ENCODE peak calls at places on chromosomes 4 and X, in ten cellular contexts. One of them, this sample, is unnamed.

GRCh38 chr4:85968945-85969830 is 390.7 kb downstream of the MAPK10 start:
- DNase-seq in spleen: no peak
- DNase-seq in heart left ventricle: no peak
- DNase-seq in mammary epithelial cell: peak; percentile 36
- DNase-seq in AG04450: peak; percentile 15
- DNase-seq in GM12878: no peak
- DNase-seq in H1: no peak
- DNase-seq in stomach: no peak
- DNase-seq in uterus: no peak
- DNase-seq in cardiac muscle cell: peak; percentile 57
- DNase-seq in this sample: no peak

GRCh38 chrX:129939986-129940385 is 34.0 kb downstream of the UTP14A start:
- DNase-seq in H1: no peak
- DNase-seq in uterus: no peak
- DNase-seq in stomach: no peak
- DNase-seq in heart left ventricle: peak; percentile 30
- DNase-seq in spleen: no peak
- DNase-seq in AG04450: no peak
- DNase-seq in mammary epithelial cell: no peak
- DNase-seq in cardiac muscle cell: no peak
- DNase-seq in GM12878: no peak
- DNase-seq in this sample: no peak

GRCh38 chr4:41725254-41725653 is 23.3 kb downstream of the PHOX2B start:
- DNase-seq in mammary epithelial cell: no peak
- DNase-seq in stomach: no peak
- DNase-seq in uterus: no peak
- DNase-seq in cardiac muscle cell: no peak
- DNase-seq in AG04450: no peak
- DNase-seq in GM12878: no peak
- DNase-seq in spleen: no peak
- DNase-seq in H1: peak; percentile 69
- DNase-seq in heart left ventricle: no peak
- DNase-seq in this sample: no peak

GRCh38 chrX:13086076-13086475 is 41.7 kb upstream of the FAM9C start:
- DNase-seq in AG04450: no peak
- DNase-seq in stomach: no peak
- DNase-seq in GM12878: no peak
- DNase-seq in uterus: no peak
- DNase-seq in cardiac muscle cell: no peak
- DNase-seq in heart left ventricle: no peak
- DNase-seq in H1: no peak
- DNase-seq in mammary epithelial cell: no peak
- DNase-seq in spleen: no peak
- DNase-seq in this sample: no peak

GRCh38 chr4:108900018-108900417 is 137.2 kb upstream of the ETNPPL start:
- DNase-seq in stomach: no peak
- DNase-seq in GM12878: no peak
- DNase-seq in spleen: no peak
- DNase-seq in mammary epithelial cell: no peak
- DNase-seq in AG04450: no peak
- DNase-seq in H1: no peak
- DNase-seq in uterus: no peak
- DNase-seq in cardiac muscle cell: peak; percentile 66
- DNase-seq in heart left ventricle: no peak
- DNase-seq in this sample: no peak

GRCh38 chrX:7574325-7574724 is 268.6 kb upstream of the VCX start:
- DNase-seq in uterus: no peak
- DNase-seq in mammary epithelial cell: peak; percentile 64
- DNase-seq in spleen: no peak
- DNase-seq in stomach: no peak
- DNase-seq in cardiac muscle cell: peak; percentile 80
- DNase-seq in heart left ventricle: no peak
- DNase-seq in H1: no peak
- DNase-seq in GM12878: no peak
- DNase-seq in AG04450: no peak
- DNase-seq in this sample: no peak

GRCh38 chr4:5812506-5813229 is 80.2 kb downstream of the CRMP1 start:
- DNase-seq in spleen: peak; percentile 54
- DNase-seq in stomach: no peak
- DNase-seq in mammary epithelial cell: peak; percentile 55
- DNase-seq in H1: no peak
- DNase-seq in uterus: no peak
- DNase-seq in GM12878: no peak
- DNase-seq in cardiac muscle cell: peak; percentile 75
- DNase-seq in AG04450: peak; percentile 42
- DNase-seq in heart left ventricle: peak; percentile 32
- DNase-seq in this sample: no peak

GRCh38 chrX:136147320-136147901 is at the start of gene FHL1:
- DNase-seq in AG04450: no peak
- DNase-seq in GM12878: no peak
- DNase-seq in heart left ventricle: peak; percentile 77
- DNase-seq in uterus: peak; percentile 76
- DNase-seq in spleen: peak; percentile 86
- DNase-seq in cardiac muscle cell: peak; percentile 62
- DNase-seq in mammary epithelial cell: no peak
- DNase-seq in H1: peak; percentile 50
- DNase-seq in stomach: peak; percentile 57
- DNase-seq in this sample: peak; percentile 84

GRCh38 chr4:188930822-188931221 is 791.6 kb downstream of the TRIML1 start:
- DNase-seq in heart left ventricle: no peak
- DNase-seq in GM12878: no peak
- DNase-seq in uterus: no peak
- DNase-seq in mammary epithelial cell: no peak
- DNase-seq in cardiac muscle cell: no peak
- DNase-seq in AG04450: no peak
- DNase-seq in stomach: no peak
- DNase-seq in H1: peak; percentile 69
- DNase-seq in spleen: no peak
- DNase-seq in this sample: no peak

DNA sequence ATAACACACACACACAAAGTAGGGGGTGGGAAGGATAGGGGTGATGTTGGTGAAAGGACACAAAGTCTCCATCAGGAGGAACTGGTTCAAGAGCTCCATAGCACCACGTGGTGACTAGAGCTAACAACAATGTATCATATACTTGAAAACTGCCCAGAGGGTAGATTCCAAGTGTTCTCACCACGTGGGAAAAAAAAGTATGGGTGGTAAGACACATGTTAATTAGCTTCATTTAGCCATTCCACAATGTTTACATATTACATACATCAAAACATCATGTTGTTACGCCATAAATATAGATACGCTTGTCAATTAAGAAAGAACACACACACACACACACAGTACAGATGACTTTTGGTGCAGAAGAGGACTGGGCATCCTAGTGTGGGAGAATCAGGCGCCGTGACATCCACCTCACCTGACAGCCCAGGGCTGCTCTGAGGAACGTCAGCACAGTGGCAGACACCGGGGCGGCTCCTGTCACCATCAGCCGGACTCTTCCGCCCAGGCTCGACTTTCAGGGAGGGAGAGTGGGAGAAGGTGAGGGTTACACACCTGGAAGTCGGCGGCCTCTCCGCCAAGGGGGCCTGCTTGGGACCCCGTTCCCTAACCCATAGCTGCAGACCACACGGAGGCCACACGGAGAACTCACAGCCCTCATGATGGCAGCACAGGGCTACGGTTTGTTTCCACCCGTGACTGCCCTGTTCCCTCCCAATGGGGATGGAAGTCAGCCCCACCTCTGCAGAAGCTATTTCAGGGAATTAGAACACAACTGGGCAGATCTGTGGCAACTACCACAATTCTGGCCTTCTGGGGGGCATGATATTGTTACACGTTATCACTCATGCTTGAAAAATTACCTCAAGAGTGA is 31.8 kb upstream of the CENPU start:
- DNase-seq in spleen: no peak
- DNase-seq in mammary epithelial cell: no peak
- DNase-seq in GM12878: no peak
- DNase-seq in cardiac muscle cell: no peak
- DNase-seq in stomach: no peak
- DNase-seq in H1: no peak
- DNase-seq in uterus: no peak
- DNase-seq in heart left ventricle: no peak
- DNase-seq in AG04450: no peak
- DNase-seq in this sample: no peak
- TF ChIP-seq CTCF in spleen: no peak
- TF ChIP-seq CTCF in mammary epithelial cell: no peak
- TF ChIP-seq CTCF in GM12878: no peak
- TF ChIP-seq CTCF in cardiac muscle cell: no peak
- TF ChIP-seq CTCF in stomach: no peak
- TF ChIP-seq CTCF in H1: peak; percentile 50
- TF ChIP-seq CTCF in uterus: no peak
- TF ChIP-seq CTCF in heart left ventricle: no peak
- TF ChIP-seq CTCF in AG04450: no peak
- TF ChIP-seq CTCF in this sample: no peak

DNA sequence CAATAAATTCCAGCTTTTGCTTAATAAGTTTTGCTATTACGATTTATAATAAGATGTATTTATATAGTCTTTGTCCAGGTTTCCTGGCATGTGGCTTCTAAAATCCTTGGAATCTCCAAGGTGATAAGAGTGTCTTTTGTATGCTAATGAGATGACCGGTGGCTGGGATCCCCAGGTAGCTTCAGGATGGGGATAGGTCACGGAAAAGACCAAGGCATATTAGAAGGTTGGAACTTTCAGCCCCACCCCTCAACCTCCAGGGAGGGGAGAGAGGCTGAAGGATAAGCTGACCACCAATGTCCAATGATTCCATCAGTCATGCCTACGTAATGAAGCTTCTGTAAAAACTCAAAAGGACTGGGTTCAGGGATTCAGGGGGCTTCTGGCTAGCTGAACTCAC is 41.7 kb downstream of the SMIM20 start:
- DNase-seq in mammary epithelial cell: no peak
- DNase-seq in AG04450: no peak
- DNase-seq in GM12878: no peak
- DNase-seq in heart left ventricle: no peak
- DNase-seq in H1: no peak
- DNase-seq in spleen: no peak
- DNase-seq in stomach: no peak
- DNase-seq in uterus: no peak
- DNase-seq in cardiac muscle cell: no peak
- DNase-seq in this sample: no peak
- H3K27ac ChIP-seq in mammary epithelial cell: no peak overlapping the region
- H3K27ac ChIP-seq in AG04450: no peak overlapping the region
- H3K27ac ChIP-seq in GM12878: no peak overlapping the region
- H3K27ac ChIP-seq in heart left ventricle: no peak overlapping the region
- H3K27ac ChIP-seq in H1: no peak overlapping the region
- H3K27ac ChIP-seq in spleen: no peak overlapping the region
- H3K27ac ChIP-seq in stomach: no peak overlapping the region
- H3K27ac ChIP-seq in uterus: no peak overlapping the region
- H3K27ac ChIP-seq in cardiac muscle cell: no peak overlapping the region
- H3K27ac ChIP-seq in this sample: no peak overlapping the region

DNA sequence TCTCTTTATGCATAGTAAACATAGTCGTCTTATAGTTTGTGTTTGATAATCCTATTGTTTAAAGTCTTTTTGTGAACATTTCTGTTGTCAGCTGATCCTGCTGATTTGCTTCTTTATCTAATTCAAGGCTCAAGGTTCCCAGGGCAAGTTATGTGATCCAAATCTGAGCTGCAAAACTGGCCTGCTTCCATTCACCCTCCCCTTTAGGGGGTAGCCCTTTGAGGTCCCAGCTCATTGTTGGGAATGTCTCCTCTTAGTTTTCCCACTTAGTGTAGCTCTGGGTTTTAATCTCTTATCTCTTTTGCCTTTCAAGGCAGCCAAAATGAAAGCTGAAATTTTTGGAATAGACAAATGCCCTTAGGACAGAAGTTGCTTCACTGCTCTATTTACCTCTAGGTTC is 40.2 kb upstream of the MAGED1 start:
- DNase-seq in stomach: no peak
- DNase-seq in GM12878: no peak
- DNase-seq in H1: no peak
- DNase-seq in uterus: no peak
- DNase-seq in cardiac muscle cell: no peak
- DNase-seq in mammary epithelial cell: no peak
- DNase-seq in heart left ventricle: no peak
- DNase-seq in spleen: no peak
- DNase-seq in AG04450: no peak
- DNase-seq in this sample: no peak
- H3K4me3 ChIP-seq in stomach: no peak overlapping the region
- H3K4me3 ChIP-seq in GM12878: no peak overlapping the region
- H3K4me3 ChIP-seq in H1: no peak overlapping the region
- H3K4me3 ChIP-seq in uterus: no peak overlapping the region
- H3K4me3 ChIP-seq in cardiac muscle cell: no peak overlapping the region
- H3K4me3 ChIP-seq in mammary epithelial cell: no peak overlapping the region
- H3K4me3 ChIP-seq in heart left ventricle: no peak overlapping the region
- H3K4me3 ChIP-seq in spleen: no peak overlapping the region
- H3K4me3 ChIP-seq in AG04450: no peak overlapping the region
- H3K4me3 ChIP-seq in this sample: no peak overlapping the region

GRCh38 chr4:69689530-69690111 is 36.6 kb upstream of the UGT2A1 start:
- DNase-seq in GM12878: no peak
- DNase-seq in mammary epithelial cell: peak; percentile 14
- DNase-seq in AG04450: peak; percentile 1
- DNase-seq in H1: no peak
- DNase-seq in stomach: no peak
- DNase-seq in cardiac muscle cell: peak; percentile 45
- DNase-seq in spleen: no peak
- DNase-seq in uterus: no peak
- DNase-seq in heart left ventricle: no peak
- DNase-seq in this sample: no peak
- TF ChIP-seq CTCF in GM12878: peak; percentile 39
- TF ChIP-seq CTCF in mammary epithelial cell: peak; percentile 55
- TF ChIP-seq CTCF in AG04450: peak; percentile 62
- TF ChIP-seq CTCF in H1: peak; percentile 41
- TF ChIP-seq CTCF in stomach: peak; percentile 62
- TF ChIP-seq CTCF in cardiac muscle cell: peak; percentile 47
- TF ChIP-seq CTCF in spleen: peak; percentile 32
- TF ChIP-seq CTCF in uterus: no peak
- TF ChIP-seq CTCF in heart left ventricle: peak; percentile 61
- TF ChIP-seq CTCF in this sample: no peak

GRCh38 chrX:148281920-148282319 is 218.5 kb upstream of the AFF2 start:
- DNase-seq in cardiac muscle cell: no peak
- DNase-seq in spleen: no peak
- DNase-seq in mammary epithelial cell: no peak
- DNase-seq in heart left ventricle: no peak
- DNase-seq in uterus: no peak
- DNase-seq in stomach: no peak
- DNase-seq in AG04450: no peak
- DNase-seq in H1: no peak
- DNase-seq in GM12878: no peak
- DNase-seq in this sample: no peak
- H3K27ac ChIP-seq in cardiac muscle cell: no peak overlapping the region
- H3K27ac ChIP-seq in spleen: no peak overlapping the region
- H3K27ac ChIP-seq in mammary epithelial cell: no peak overlapping the region
- H3K27ac ChIP-seq in heart left ventricle: no peak overlapping the region
- H3K27ac ChIP-seq in uterus: no peak overlapping the region
- H3K27ac ChIP-seq in stomach: no peak overlapping the region
- H3K27ac ChIP-seq in AG04450: no peak overlapping the region
- H3K27ac ChIP-seq in H1: no peak overlapping the region
- H3K27ac ChIP-seq in GM12878: no peak overlapping the region
- H3K27ac ChIP-seq in this sample: no peak overlapping the region